ENCODE peak calls at places on chromosomes 11 and 22, in six cellular contexts. D is colonic mucosa; Q is CD8-positive, alpha-beta T cell; V is heart left ventricle; B is CD4-positive, alpha-beta T cell; M is BE2C. H is an unnamed sample.

GRCh38 chr11:61295596-61295926 is 445 bp upstream of the VWCE start:
- DNase-seq in Q (no peak), D (no peak), B (no peak), M (no peak), V (no peak), H (no peak)

GRCh38 chr22:23225724-23226496 is 45.6 kb downstream of the BCR start:
- DNase-seq in V (peak; percentile 80), B (peak; percentile 60), D (peak; percentile 83), M (no peak), Q (peak; percentile 73), H (no peak)

GRCh38 chr22:50585781-50586180 is 3.1 kb upstream of the CHKB start:
- DNase-seq in V (peak; percentile 6), B (no peak), Q (no peak), D (no peak), M (no peak), H (no peak)

GRCh38 chr11:59891781-59892181 is 13.2 kb downstream of the OOSP3 start:
- DNase-seq in Q (no peak), V (peak; percentile 38), D (no peak), B (no peak), M (no peak), H (no peak)

GRCh38 chr22:24875862-24876506 is 70.0 kb downstream of the SGSM1 start:
- DNase-seq in M (no peak), B (no peak), V (no peak), Q (no peak), D (no peak), H (no peak)

GRCh38 chr11:118212781-118213565 is 11.8 kb downstream of the JAML start:
- DNase-seq in V (no peak), B (no peak), D (no peak), M (no peak), Q (no peak), H (no peak)

GRCh38 chr11:75271730-75272129 is 31.2 kb downstream of the TPBGL start:
- DNase-seq in M (no peak), B (no peak), V (no peak), Q (peak; percentile 38), D (no peak), H (peak; percentile 10)

GRCh38 chr22:47369431-47370015 is 607.1 kb downstream of the TBC1D22A start:
- DNase-seq in V (no peak), D (peak; percentile 9), M (no peak), B (no peak), Q (no peak), H (no peak)

GRCh38 chr11:77121096-77121640 is 6.9 kb upstream of the MYO7A start:
- DNase-seq in Q (no peak), B (no peak), M (no peak), D (no peak), V (no peak), H (no peak)

GRCh38 chr11:15109602-15110001 is 5.1 kb upstream of the INSC start:
- DNase-seq in B (no peak), Q (no peak), V (no peak), M (no peak), D (no peak), H (no peak)

GRCh38 chr11:12248330-12248729 is 129.0 kb upstream of the PARVA start:
- DNase-seq in D (peak; percentile 94), V (peak; percentile 87), Q (no peak), B (no peak), M (peak; percentile 70), H (peak; percentile 23)

GRCh38 chr11:125591659-125592304 is 870 bp upstream of the STT3A start:
- DNase-seq in V (peak; percentile 40), M (peak; percentile 34), D (peak; percentile 47), Q (no peak), B (peak; percentile 24), H (peak; percentile 51)

GRCh38 chr11:12258451-12258850 is 118.9 kb upstream of the PARVA start:
- DNase-seq in D (no peak), V (no peak), M (no peak), B (no peak), Q (no peak), H (no peak)

GRCh38 chr11:76810151-76810853 is 27.1 kb downstream of the TSKU start:
- DNase-seq in D (peak; percentile 75), M (peak; percentile 46), B (no peak), V (no peak), Q (no peak), H (peak; percentile 56)

GRCh38 chr11:102617491-102618026 is 7.6 kb downstream of the MMP20 start:
- DNase-seq in Q (no peak), M (no peak), V (no peak), B (no peak), D (no peak), H (no peak)

GRCh38 chr11:102613455-102613854 is 11.7 kb downstream of the MMP20 start:
- DNase-seq in D (no peak), M (no peak), B (no peak), V (no peak), Q (no peak), H (no peak)

GRCh38 chr11:102615077-102615893 is 9.8 kb downstream of the MMP20 start:
- DNase-seq in Q (no peak), M (no peak), D (no peak), V (no peak), B (no peak), H (no peak)

GRCh38 chr11:102615894-102616432 is 9.2 kb downstream of the MMP20 start:
- DNase-seq in B (no peak), D (no peak), V (no peak), M (no peak), Q (no peak), H (no peak)

GRCh38 chr11:102614485-102614884 is 10.6 kb downstream of the MMP20 start:
- DNase-seq in D (no peak), Q (no peak), B (no peak), M (no peak), V (no peak), H (no peak)
- TF ChIP-seq CTCF in D (no peak), Q (no peak), B (no peak), M (peak; percentile 4), V (no peak), H (no peak)

GRCh38 chr22:49307870-49308269 is 519.8 kb downstream of the BRD1 start:
- DNase-seq in V (peak; percentile 8), Q (peak; percentile 4), M (no peak), D (peak; percentile 14), B (no peak), H (no peak)

GRCh38 chr22:49312601-49313000 is 515.1 kb downstream of the BRD1 start:
- DNase-seq in M (no peak), B (no peak), D (peak; percentile 1), Q (no peak), V (no peak), H (no peak)

GRCh38 chr22:49307071-49307830 is 520.4 kb downstream of the BRD1 start:
- DNase-seq in B (no peak), M (no peak), V (no peak), D (peak; percentile 13), Q (peak; percentile 36), H (peak; percentile 12)

GRCh38 chr22:49308300-49308699 is 519.4 kb downstream of the BRD1 start:
- DNase-seq in B (no peak), V (peak; percentile 7), D (peak; percentile 3), M (no peak), Q (no peak), H (no peak)

DNA sequence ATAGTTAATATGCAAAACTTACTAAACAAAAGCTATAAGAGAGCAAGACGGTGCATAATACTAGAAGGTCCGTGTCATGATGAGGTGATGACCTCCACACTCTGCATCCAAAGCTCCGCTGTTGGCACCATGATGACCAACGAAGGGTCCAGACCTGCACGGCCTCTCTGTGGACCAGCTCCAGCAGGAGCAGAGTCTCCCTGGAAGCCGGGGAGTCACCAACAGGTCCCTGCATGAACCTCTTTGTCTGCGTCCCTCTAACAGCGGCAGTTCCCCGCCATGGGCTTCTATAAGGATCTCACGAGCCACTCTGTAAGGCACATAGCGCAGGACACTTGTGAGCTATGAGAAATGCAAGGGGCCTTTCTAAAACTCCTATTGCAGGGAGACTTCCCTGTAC is 517.3 kb downstream of the BRD1 start:
- DNase-seq in Q (no peak), M (no peak), D (peak; percentile 4), V (no peak), B (no peak), H (no peak)
- H3K9me3 ChIP-seq in Q (no peaks in the 10 kb centered on the region), M (peaks cover 3% of the 10 kb centered on the region), D (no peaks in the 10 kb centered on the region), V (no peaks in the 10 kb centered on the region), B (no peaks in the 10 kb centered on the region), H (no peaks in the 10 kb centered on the region)

GRCh38 chr22:21641417-21641794 is 696 bp upstream of the SDF2L1 start:
- DNase-seq in Q (no peak), M (peak; percentile 44), B (no peak), V (peak; percentile 45), D (peak; percentile 68), H (peak; percentile 51)

GRCh38 chr22:21640810-21641209 is 1.3 kb upstream of the SDF2L1 start:
- DNase-seq in M (no peak), D (no peak), B (no peak), V (no peak), Q (no peak), H (no peak)

GRCh38 chr22:21643533-21644357 is 1.6 kb downstream of the SDF2L1 start:
- DNase-seq in Q (no peak), M (no peak), V (no peak), B (no peak), D (no peak), H (no peak)

GRCh38 chr22:21642584-21643448 is 714 bp downstream of the SDF2L1 start:
- DNase-seq in D (peak; percentile 78), V (peak; percentile 49), Q (peak; percentile 70), M (peak; percentile 82), B (peak; percentile 51), H (no peak)

DNA sequence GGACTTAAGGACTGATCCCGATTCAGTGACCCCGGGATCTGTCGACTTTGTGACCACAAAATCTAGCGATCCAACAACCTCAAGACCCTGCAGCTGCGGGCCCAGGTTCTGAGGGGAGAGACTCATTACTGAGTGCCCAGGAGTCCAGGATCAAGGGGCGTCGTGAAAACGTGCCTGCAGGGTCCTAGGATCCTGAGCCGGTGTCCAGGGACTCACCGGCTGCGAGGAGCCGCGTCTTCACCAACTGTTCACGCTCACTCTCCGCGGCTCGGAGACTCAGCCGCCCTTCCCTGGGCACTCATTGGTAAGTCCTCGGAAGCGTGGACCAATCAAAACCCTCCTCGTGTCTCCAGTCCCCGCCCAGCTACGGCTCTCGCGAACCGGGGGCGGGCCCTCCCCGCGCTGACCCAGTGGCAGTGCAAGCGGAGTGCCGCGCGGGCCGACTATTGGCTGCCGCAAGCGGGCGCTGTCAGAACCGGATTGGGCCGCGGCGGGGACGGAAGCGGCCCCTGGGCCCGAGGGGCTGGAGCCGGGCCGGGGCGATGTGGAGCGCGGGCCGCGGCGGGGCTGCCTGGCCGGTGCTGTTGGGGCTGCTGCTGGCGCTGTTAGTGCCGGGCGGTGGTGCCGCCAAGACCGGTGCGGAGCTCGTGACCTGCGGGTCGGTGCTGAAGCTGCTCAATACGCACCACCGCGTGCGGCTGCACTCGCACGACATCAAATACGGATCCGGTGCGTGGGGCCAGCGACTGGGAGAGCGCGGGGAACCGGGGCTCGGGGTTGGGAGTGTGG is at the start of gene SDF2L1:
- DNase-seq in B (peak; percentile 98), V (peak; percentile 99), Q (peak; percentile 99), M (peak; percentile 99), D (peak; percentile 99), H (peak; percentile 99)
- TF ChIP-seq CTCF in B (no peak), V (peak; percentile 69), Q (no peak), M (no peak), D (no peak), H (no peak)

DNA sequence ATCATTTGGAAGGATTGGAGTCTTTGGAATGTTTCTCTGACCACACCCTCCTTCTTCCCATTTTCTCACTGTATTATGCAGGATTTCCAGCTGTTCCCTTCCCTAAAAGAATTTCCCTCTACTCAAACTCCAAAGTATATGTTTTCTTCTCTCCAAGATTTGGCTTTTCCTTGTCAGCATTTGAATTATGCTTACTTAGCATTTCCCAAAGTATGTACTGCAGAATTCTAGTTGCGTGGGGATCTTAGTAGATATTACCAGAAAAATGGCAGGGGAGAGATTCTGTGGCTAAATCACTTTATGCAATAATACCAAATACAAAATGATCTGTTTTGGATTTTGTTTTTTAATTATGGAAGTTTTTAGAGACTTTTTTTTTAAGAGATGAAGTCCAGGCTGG is 142.3 kb downstream of the OR4C45 start:
- DNase-seq in M (no peak), V (no peak), B (no peak), Q (no peak), D (no peak), H (no peak)
- H3K9me3 ChIP-seq in M (no peaks in the 10 kb centered on the region), V (no peaks in the 10 kb centered on the region), B (no peaks in the 10 kb centered on the region), Q (no peaks in the 10 kb centered on the region), D (no peaks in the 10 kb centered on the region), H (no peaks in the 10 kb centered on the region)